ENCODE peak calls at places on chromosomes 7 and 10, in eight cellular contexts. D, O, R, G, C, V, K and Q are unnamed samples. For H3K9me3, the result is how much of the 10 kb centered on the place peaks cover.

GRCh38 chr7:44390701-44391100 is 65.3 kb upstream of the CAMK2B start:
- DNase-seq in D (peak), K (no peak), C (no peak), V (no peak), R (peak), G (no peak), O (no peak), Q (no peak)

GRCh38 chr7:53035499-53036412 is at the start of gene POM121L12:
- DNase-seq in O (no peak), K (no peak), V (peak), C (peak), D (no peak), R (no peak), G (no peak), Q (no peak)

GRCh38 chr7:152086513-152086912 is 61.0 kb downstream of the GALNT11 start:
- DNase-seq in C (no peak), D (no peak), O (no peak), V (no peak), K (no peak), G (no peak), R (no peak), Q (no peak)

GRCh38 chr7:7099584-7100014 is 82.7 kb upstream of the C1GALT1 start:
- DNase-seq in O (peak), G (peak), K (no peak), R (peak), V (no peak), C (peak), D (peak), Q (peak)

GRCh38 chr7:100090527-100091410 is 2.0 kb downstream of the COPS6 start:
- DNase-seq in V (no peak), K (no peak), G (no peak), O (no peak), R (no peak), C (no peak), D (no peak), Q (no peak)

GRCh38 chr7:128022631-128023532 is 8.4 kb downstream of the LRRC4 start:
- DNase-seq in C (no peak), K (no peak), R (no peak), O (peak), V (no peak), G (no peak), D (no peak), Q (no peak)

GRCh38 chr10:34710391-34710751 is 104.7 kb downstream of the PARD3 start:
- DNase-seq in C (no peak), O (no peak), R (no peak), G (peak), V (no peak), K (no peak), D (no peak), Q (peak)

GRCh38 chr7:55552320-55553086 is 19.8 kb downstream of the VOPP1 start:
- DNase-seq in V (no peak), R (peak), G (peak), K (no peak), D (no peak), C (no peak), O (no peak), Q (no peak)

GRCh38 chr10:75170215-75170614 is 40.4 kb upstream of the VDAC2 start:
- DNase-seq in D (no peak), O (no peak), C (no peak), R (no peak), G (no peak), K (no peak), V (no peak), Q (no peak)

GRCh38 chr7:21318190-21318915 is 109.5 kb upstream of the SP4 start:
- DNase-seq in D (no peak), V (no peak), O (no peak), G (no peak), C (no peak), K (no peak), R (no peak), Q (no peak)

GRCh38 chr7:128408709-128409434 is 910 bp downstream of the IMPDH1 start:
- DNase-seq in G (no peak), K (no peak), V (no peak), D (peak), O (no peak), R (peak), C (peak), Q (no peak)

GRCh38 chr7:12583181-12583580 is 12.7 kb downstream of the SCIN start:
- DNase-seq in K (no peak), G (no peak), O (no peak), V (no peak), D (no peak), C (no peak), R (no peak), Q (no peak)

GRCh38 chr10:133353988-133354605 is 3.7 kb downstream of the FUOM start:
- DNase-seq in C (no peak), G (no peak), O (no peak), D (no peak), K (no peak), R (no peak), V (no peak), Q (peak)

GRCh38 chr7:93921607-93922446 is at the start of gene GNG11:
- DNase-seq in C (peak), O (no peak), R (peak), K (no peak), D (peak), G (peak), V (peak), Q (peak)

GRCh38 chr7:65219623-65220022 is 154.0 kb upstream of the ZNF92 start:
- DNase-seq in V (no peak), C (no peak), O (no peak), G (no peak), K (no peak), R (no peak), D (no peak), Q (no peak)

GRCh38 chr7:127644484-127644883 is 7.5 kb upstream of the SND1 start:
- DNase-seq in K (no peak), D (no peak), R (no peak), V (no peak), C (no peak), G (no peak), O (no peak), Q (no peak)

GRCh38 chr10:71213127-71213616 is 802 bp downstream of the UNC5B start:
- DNase-seq in V (no peak), O (no peak), C (peak), G (no peak), D (peak), K (no peak), R (peak), Q (peak)

GRCh38 chr7:130107949-130108674 is 37.8 kb downstream of the KLHDC10 start:
- DNase-seq in O (no peak), C (no peak), R (no peak), D (no peak), V (no peak), K (no peak), G (no peak), Q (no peak)

GRCh38 chr10:91077549-91078017 is 142.9 kb upstream of the PCGF5 start:
- DNase-seq in D (peak), K (no peak), R (peak), V (no peak), C (peak), G (peak), O (no peak), Q (peak)

GRCh38 chr10:93894516-93895378 is 969 bp downstream of the SLC35G1 start:
- DNase-seq in R (no peak), O (no peak), C (no peak), K (no peak), V (no peak), D (no peak), G (no peak), Q (peak)

GRCh38 chr7:132933076-132933466 is 148.8 kb downstream of the CHCHD3 start:
- DNase-seq in G (no peak), R (no peak), V (no peak), C (no peak), D (no peak), K (no peak), O (no peak), Q (no peak)

GRCh38 chr7:81256991-81257390 is 338.1 kb upstream of the SEMA3C start:
- DNase-seq in K (no peak), G (no peak), R (no peak), O (no peak), V (no peak), D (no peak), C (peak), Q (peak)

GRCh38 chr10:119608316-119609155 is 11.8 kb upstream of the TIAL1 start:
- DNase-seq in D (peak), R (no peak), G (peak), V (peak), C (peak), K (no peak), O (no peak), Q (peak)

GRCh38 chr10:86339226-86339865 is 27.2 kb downstream of the GRID1 start:
- DNase-seq in R (peak), G (no peak), D (no peak), O (no peak), K (no peak), V (peak), C (no peak), Q (peak)

GRCh38 chr10:80468002-80468401 is 13.9 kb downstream of the TSPAN14 start:
- DNase-seq in K (peak), G (peak), O (no peak), V (peak), D (no peak), R (peak), C (peak), Q (peak)

GRCh38 chr10:92990615-92991014 is 70.0 kb upstream of the CYP26C1 start:
- DNase-seq in V (no peak), C (no peak), R (no peak), O (no peak), G (no peak), K (no peak), D (no peak), Q (no peak)

GRCh38 chr7:107262857-107263256 is 94.1 kb downstream of the HBP1 start:
- DNase-seq in G (no peak), C (no peak), K (no peak), O (no peak), R (no peak), V (no peak), D (no peak), Q (no peak)

GRCh38 chr10:83083866-83084265 is 1055.4 kb upstream of the GHITM start:
- DNase-seq in R (no peak), C (no peak), V (no peak), G (no peak), O (no peak), D (no peak), K (no peak), Q (no peak)

GRCh38 chr10:85195596-85195995 is 867.2 kb downstream of the CCSER2 start:
- DNase-seq in G (no peak), V (no peak), K (no peak), R (no peak), D (no peak), O (no peak), C (no peak), Q (no peak)

GRCh38 chr7:136923111-136923510 is 54.7 kb downstream of the CHRM2 start:
- DNase-seq in R (no peak), O (peak), V (no peak), D (no peak), K (no peak), C (no peak), G (no peak), Q (no peak)

GRCh38 chr7:82293467-82293866 is 150.1 kb downstream of the CACNA2D1 start:
- DNase-seq in R (no peak), C (no peak), V (no peak), G (no peak), O (no peak), K (no peak), D (no peak), Q (no peak)

GRCh38 chr7:132169730-132170129 is 406.5 kb downstream of the PLXNA4 start:
- DNase-seq in C (no peak), O (no peak), K (no peak), R (no peak), D (no peak), G (no peak), V (no peak), Q (no peak)

GRCh38 chr7:132789281-132789680 is 213.0 kb upstream of the PLXNA4 start:
- DNase-seq in V (no peak), K (no peak), D (no peak), C (no peak), G (no peak), R (no peak), O (no peak), Q (no peak)

GRCh38 chr10:34811968-34812514 is 3.1 kb downstream of the PARD3 start:
- DNase-seq in D (no peak), O (no peak), G (no peak), C (no peak), V (no peak), K (no peak), R (no peak), Q (no peak)

GRCh38 chr10:46530249-46531186 is 25.9 kb downstream of the GPRIN2 start:
- DNase-seq in O (no peak), V (peak), R (peak), K (no peak), G (no peak), C (peak), D (no peak), Q (peak)

GRCh38 chr10:69959911-69960310 is 92.7 kb upstream of the MACROH2A2 start:
- DNase-seq in R (no peak), G (peak), O (no peak), K (no peak), D (no peak), V (no peak), C (no peak), Q (no peak)

GRCh38 chr7:43572516-43573049 is 10.3 kb upstream of the STK17A start:
- DNase-seq in C (no peak), O (peak), R (peak), G (peak), K (no peak), D (peak), V (no peak), Q (peak)

GRCh38 chr7:867406-868188 is 8.8 kb upstream of the GET4 start:
- DNase-seq in R (peak), O (no peak), G (no peak), C (peak), K (no peak), D (no peak), V (no peak), Q (peak)

GRCh38 chr10:132299381-132300336 is 8.1 kb downstream of the STK32C start:
- DNase-seq in V (no peak), C (no peak), G (peak), D (no peak), K (no peak), O (no peak), R (peak), Q (peak)

GRCh38 chr7:158050441-158051371 is 536.9 kb downstream of the PTPRN2 start:
- DNase-seq in V (no peak), O (no peak), D (no peak), K (no peak), C (no peak), G (no peak), R (peak), Q (no peak)
- H3K9me3 ChIP-seq in V (under half), O (half or more), D (under half), K (under half), C (under half), G (under half), R (under half), Q (under half)

GRCh38 chr7:154638286-154638685 is 364.6 kb downstream of the PAXIP1 start:
- DNase-seq in K (no peak), G (no peak), V (no peak), C (no peak), R (no peak), D (no peak), O (no peak), Q (no peak)

GRCh38 chr7:154631162-154631561 is 371.8 kb downstream of the PAXIP1 start:
- DNase-seq in K (no peak), R (no peak), G (no peak), C (no peak), O (no peak), V (no peak), D (no peak), Q (no peak)

GRCh38 chr7:154627571-154628290 is 375.2 kb downstream of the PAXIP1 start:
- DNase-seq in C (no peak), G (no peak), O (no peak), R (no peak), D (no peak), V (no peak), K (no peak), Q (no peak)

GRCh38 chr7:154633641-154634040 is 369.3 kb downstream of the PAXIP1 start:
- DNase-seq in V (no peak), G (no peak), K (no peak), R (no peak), C (no peak), D (no peak), O (no peak), Q (no peak)
- H3K9me3 ChIP-seq in V (under half), G (under half), K (under half), R (under half), C (under half), D (under half), O (under half), Q (under half)

GRCh38 chr7:150405584-150406310 is 26.6 kb downstream of the ZNF775 start:
- DNase-seq in D (no peak), O (no peak), R (no peak), G (peak), K (no peak), V (peak), C (no peak), Q (peak)
- H3K9me3 ChIP-seq in D (under half), O (under half), R (under half), G (under half), K (under half), V (under half), C (under half), Q (under half)

GRCh38 chr7:13749026-13749425 is 240.4 kb downstream of the ETV1 start:
- DNase-seq in D (no peak), G (no peak), R (no peak), C (no peak), K (no peak), O (no peak), V (no peak), Q (no peak)
- H3K9me3 ChIP-seq in D (under half), G (under half), R (under half), C (under half), K (under half), O (under half), V (under half), Q (under half)

GRCh38 chr7:63092951-63093350 is 905.7 kb upstream of the ZNF722 start:
- DNase-seq in G (no peak), V (no peak), O (no peak), R (no peak), C (no peak), D (no peak), K (no peak), Q (no peak)

GRCh38 chr7:63093481-63093880 is 905.2 kb upstream of the ZNF722 start:
- DNase-seq in O (no peak), C (no peak), K (no peak), G (no peak), R (no peak), D (no peak), V (no peak), Q (no peak)

GRCh38 chr7:63096141-63096540 is 902.5 kb upstream of the ZNF722 start:
- DNase-seq in G (no peak), K (no peak), V (no peak), R (no peak), C (no peak), O (no peak), D (no peak), Q (no peak)
- H3K9me3 ChIP-seq in G (under half), K (under half), V (under half), R (under half), C (under half), O (under half), D (under half), Q (under half)

DNA sequence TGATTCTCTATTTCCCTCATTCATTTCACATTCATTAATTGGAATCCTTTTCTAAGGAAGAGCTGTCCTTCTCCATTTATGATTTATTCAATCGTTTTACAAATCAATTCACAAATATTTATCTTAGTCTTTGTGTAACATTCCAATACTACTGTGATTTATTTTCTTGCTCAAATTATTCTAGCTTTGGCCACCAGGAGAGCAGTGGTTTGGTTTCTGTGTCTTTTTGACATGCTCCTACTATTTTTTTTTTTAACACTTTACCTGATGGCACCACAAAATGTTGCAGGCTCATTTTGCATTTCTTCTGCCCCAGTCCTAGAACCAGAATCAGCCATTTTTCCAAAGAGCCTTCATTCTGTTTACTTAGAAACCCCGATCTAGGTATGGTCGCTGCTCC is 13.3 kb upstream of the RBM33 start:
- DNase-seq in C (no peak), G (no peak), V (no peak), R (no peak), D (no peak), O (no peak), K (no peak), Q (no peak)
- H3K9me3 ChIP-seq in C (under half), G (under half), V (under half), R (under half), D (under half), O (under half), K (under half), Q (under half)

DNA sequence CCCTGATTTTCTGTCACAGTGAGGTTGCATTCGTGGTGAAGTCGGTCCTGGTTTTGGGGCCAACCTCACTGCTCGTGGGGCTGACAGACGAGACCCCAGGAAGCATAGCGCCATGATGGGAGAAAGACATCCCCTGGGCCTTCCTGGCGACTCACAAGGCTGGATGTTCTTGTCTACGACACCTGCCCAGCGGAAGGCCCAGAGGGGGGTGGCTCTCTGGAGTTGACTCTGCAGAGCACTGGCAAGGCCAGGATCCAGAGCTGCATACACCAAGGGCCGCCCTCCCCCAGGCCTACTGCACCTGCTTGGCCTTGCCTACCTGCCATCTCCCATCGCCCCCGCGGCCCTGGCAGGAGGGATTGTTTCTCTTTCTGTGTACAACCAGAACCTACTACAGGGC is 608.9 kb downstream of the PTPRN2 start:
- DNase-seq in G (peak), R (peak), O (no peak), C (no peak), D (no peak), V (no peak), K (no peak), Q (no peak)
- H3K9me3 ChIP-seq in G (under half), R (under half), O (half or more), C (under half), D (under half), V (under half), K (under half), Q (under half)

GRCh38 chr10:43980715-43981114 is 332.0 kb upstream of the ZNF32 start:
- DNase-seq in G (no peak), D (no peak), R (no peak), C (no peak), V (no peak), O (no peak), K (no peak), Q (no peak)
- H3K9me3 ChIP-seq in G (under half), D (under half), R (under half), C (under half), V (under half), O (under half), K (under half), Q (under half)